ENCODE peak calls at places on chromosome 9, in ten cellular contexts. X, L, U, J, F, B, A, P, M and V are unnamed samples.

GRCh38 chr9:84600739-84601138 is 68.8 kb upstream of the NTRK2 start:
- DNase-seq in U (no peak), J (no peak), M (no peak), L (no peak), P (no peak), B (no peak), F (no peak), A (no peak), X (no peak), V (no peak)

GRCh38 chr9:70634696-70635095 is 220.2 kb upstream of the KLF9 start:
- DNase-seq in B (no peak), U (no peak), P (no peak), J (peak; percentile 58), A (no peak), M (no peak), L (no peak), X (no peak), F (no peak), V (no peak)

GRCh38 chr9:101671567-101671966 is 66.9 kb downstream of the GRIN3A start:
- DNase-seq in F (peak; percentile 66), M (no peak), X (no peak), A (no peak), L (no peak), J (no peak), P (no peak), B (no peak), U (no peak), V (no peak)

GRCh38 chr9:117343416-117343815 is 71.4 kb downstream of the ASTN2 start:
- DNase-seq in M (no peak), X (no peak), U (no peak), L (no peak), F (no peak), P (no peak), B (no peak), A (no peak), J (no peak), V (no peak)

GRCh38 chr9:134622896-134623407 is 18.7 kb upstream of the COL5A1 start:
- DNase-seq in F (no peak), J (no peak), P (no peak), B (no peak), M (no peak), A (no peak), L (no peak), X (no peak), U (no peak), V (no peak)

GRCh38 chr9:94096819-94097577 is 12.7 kb downstream of the PTPDC1 start:
- DNase-seq in U (no peak), J (no peak), F (no peak), A (no peak), L (no peak), P (no peak), M (peak; percentile 6), B (no peak), X (no peak), V (no peak)

GRCh38 chr9:121765021-121765950 is 113.9 kb downstream of the DAB2IP start:
- DNase-seq in M (peak; percentile 35), F (no peak), B (no peak), L (no peak), J (peak; percentile 65), U (peak; percentile 85), X (no peak), A (no peak), P (no peak), V (no peak)

GRCh38 chr9:133682961-133683493 is 46.9 kb downstream of the DBH start:
- DNase-seq in P (peak; percentile 15), L (no peak), A (no peak), B (no peak), X (no peak), F (no peak), U (no peak), M (no peak), J (no peak), V (no peak)

GRCh38 chr9:114098021-114098659 is 952 bp downstream of the KIF12 start:
- DNase-seq in M (no peak), A (no peak), L (peak; percentile 53), X (no peak), U (peak; percentile 64), F (no peak), J (peak; percentile 53), B (no peak), P (no peak), V (no peak)